ENCODE peak calls at places on chromosomes 13 and 19, in seven cellular contexts. D is tibial artery; J is mesendoderm; T is CD8-positive, alpha-beta memory T cell; C is right lobe of liver; Z is heart left ventricle; A is tibial nerve. M is an unnamed sample. For H3K27me3 and H3K4me1, the result is how much of the 10 kb centered on the place peaks cover.

GRCh38 chr13:34542321-34542720 is 399.7 kb upstream of the NBEA start:
- DNase-seq in C (no peak), D (no peak), T (no peak), Z (no peak), J (no peak), A (no peak), M (no peak)

GRCh38 chr13:19596960-19597361 is 35.6 kb upstream of the TPTE2 start:
- DNase-seq in T (no peak), C (no peak), J (no peak), Z (no peak), A (no peak), D (no peak), M (no peak)

GRCh38 chr13:105678072-105678471 is 857.4 kb downstream of the EFNB2 start:
- DNase-seq in A (no peak), D (no peak), T (no peak), C (no peak), J (no peak), Z (no peak), M (no peak)

GRCh38 chr13:91726666-91727065 is 328.2 kb downstream of the GPC5 start:
- DNase-seq in A (no peak), C (no peak), J (no peak), Z (no peak), T (no peak), D (no peak), M (no peak)

GRCh38 chr19:38375748-38376147 is 1.4 kb downstream of the PSMD8 start:
- DNase-seq in C (no peak), A (no peak), J (no peak), D (no peak), Z (peak), T (no peak), M (no peak)

GRCh38 chr19:55546822-55547614 is 1.7 kb upstream of the SBK3 start:
- DNase-seq in Z (peak), A (peak), C (peak), J (no peak), T (no peak), D (peak), M (no peak)

GRCh38 chr19:36972594-36972993 is 56.5 kb downstream of the ZNF568 start:
- DNase-seq in Z (no peak), D (peak), C (peak), T (no peak), A (no peak), J (peak), M (no peak)

GRCh38 chr19:54114340-54114826 is 1.1 kb downstream of the TFPT start:
- DNase-seq in C (no peak), T (peak), Z (peak), J (no peak), A (no peak), D (no peak), M (peak)

DNA sequence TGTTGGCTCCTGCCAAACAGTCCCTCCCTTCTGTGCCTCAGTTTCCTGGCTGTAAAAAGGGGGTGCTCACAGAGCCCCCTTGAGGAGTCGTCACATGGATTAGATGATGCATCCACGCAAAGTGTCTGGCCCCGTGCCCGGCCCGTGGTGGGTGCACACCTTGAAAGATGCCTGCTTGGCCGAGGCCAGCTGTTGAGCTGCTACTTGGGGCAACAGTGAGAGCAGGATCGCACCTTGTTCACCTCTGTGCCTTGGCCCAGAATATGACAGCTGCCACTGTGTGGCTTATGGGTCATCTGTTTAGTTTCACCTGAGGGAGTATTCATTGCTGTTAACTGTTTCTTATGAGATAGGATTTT is 17.7 kb downstream of the CRTC1 start:
- DNase-seq in C (no peak), D (no peak), Z (no peak), J (no peak), A (no peak), T (no peak), M (no peak)
- H3K27me3 ChIP-seq in C (under half), D (under half), Z (under half), J (under half), A (under half), T (under half), M (under half)

GRCh38 chr19:14770944-14771839 is 7.2 kb downstream of the ADGRE2 start:
- DNase-seq in Z (no peak), C (peak), T (no peak), A (no peak), D (no peak), J (no peak), M (no peak)

GRCh38 chr19:14774373-14774772 is 4.0 kb downstream of the ADGRE2 start:
- DNase-seq in T (no peak), J (no peak), A (no peak), Z (no peak), D (no peak), C (peak), M (no peak)

GRCh38 chr19:14772995-14773394 is 5.4 kb downstream of the ADGRE2 start:
- DNase-seq in C (no peak), J (no peak), A (no peak), D (no peak), T (no peak), Z (no peak), M (no peak)

GRCh38 chr19:14770136-14770535 is 8.2 kb downstream of the ADGRE2 start:
- DNase-seq in C (no peak), Z (no peak), T (no peak), A (no peak), J (no peak), D (no peak), M (no peak)

DNA sequence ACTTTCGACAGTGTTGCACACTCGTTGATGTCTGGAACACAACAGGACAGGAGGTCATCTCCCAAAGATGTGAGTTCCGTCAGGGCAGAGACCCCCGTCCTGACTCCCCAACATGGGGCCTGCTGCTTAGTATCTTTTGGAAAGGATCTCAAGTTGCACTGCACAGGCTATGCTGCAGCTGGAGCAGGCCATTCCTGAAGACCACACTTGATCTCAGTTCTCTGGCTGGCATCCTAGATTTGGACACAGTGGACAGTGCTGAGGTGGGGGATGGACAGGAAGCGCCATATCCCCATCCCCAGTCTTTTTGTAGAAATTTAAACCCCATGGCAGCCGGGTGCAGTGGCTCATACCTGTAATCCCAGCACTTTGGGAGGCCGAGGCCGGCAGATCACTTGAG is 5.9 kb downstream of the ADGRE2 start:
- DNase-seq in D (no peak), J (no peak), C (peak), Z (no peak), A (no peak), T (no peak), M (no peak)
- H3K4me1 ChIP-seq in D (under half), J (under half), C (under half), Z (under half), A (under half), T (under half), M (under half)

GRCh38 chr19:13833330-13834265 is 38.4 kb downstream of the ZSWIM4 start:
- DNase-seq in J (peak), T (peak), A (peak), D (peak), Z (peak), C (peak), M (peak)
- H3K4me3 ChIP-seq in J (peak), T (peak), A (no peak), D (peak), Z (peak), C (no peak), M (no peak)

DNA sequence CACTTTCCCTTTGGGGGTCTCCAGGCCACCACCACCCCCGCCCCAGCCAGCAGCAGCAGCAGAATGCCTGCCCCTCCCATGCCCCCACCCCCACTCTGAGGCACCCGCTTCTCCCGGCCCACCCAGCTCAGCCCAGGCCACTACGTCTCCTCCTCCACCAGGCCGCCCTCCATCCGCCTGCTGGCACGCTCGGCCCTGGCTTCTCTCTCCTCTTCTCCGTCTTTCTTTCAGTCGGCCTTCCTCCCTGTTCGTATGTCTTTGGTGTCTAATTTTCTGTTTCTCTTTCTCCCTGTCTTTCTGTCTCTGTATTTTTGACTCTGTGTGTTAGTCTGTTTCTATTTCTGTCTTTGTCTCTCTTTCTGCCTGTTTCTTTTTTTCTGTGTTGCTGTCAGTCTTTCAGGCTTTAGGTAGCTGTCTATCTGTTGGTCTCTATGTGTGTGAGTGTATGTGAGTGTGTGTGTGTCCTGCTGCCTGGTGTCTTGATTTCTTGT is at the start of gene LGI4:
- DNase-seq in T (no peak), Z (no peak), J (no peak), C (no peak), A (no peak), D (no peak), M (no peak)
- H3K27me3 ChIP-seq in T (under half), Z (under half), J (under half), C (under half), A (under half), D (under half), M (under half)

GRCh38 chr19:19464339-19465098 is 50.8 kb downstream of the TSSK6 start:
- DNase-seq in T (no peak), Z (no peak), D (no peak), C (no peak), J (peak), A (no peak), M (peak)
- H3K4me1 ChIP-seq in T (half or more), Z (half or more), D (half or more), C (under half), J (under half), A (under half), M (under half)

GRCh38 chr19:14435320-14436050 is 2.4 kb downstream of the PKN1 start:
- DNase-seq in T (no peak), C (no peak), Z (no peak), D (no peak), A (no peak), J (no peak), M (no peak)
- H3K4me3 ChIP-seq in T (no peak), C (no peak), Z (peak), D (peak), A (no peak), J (no peak), M (no peak)

DNA sequence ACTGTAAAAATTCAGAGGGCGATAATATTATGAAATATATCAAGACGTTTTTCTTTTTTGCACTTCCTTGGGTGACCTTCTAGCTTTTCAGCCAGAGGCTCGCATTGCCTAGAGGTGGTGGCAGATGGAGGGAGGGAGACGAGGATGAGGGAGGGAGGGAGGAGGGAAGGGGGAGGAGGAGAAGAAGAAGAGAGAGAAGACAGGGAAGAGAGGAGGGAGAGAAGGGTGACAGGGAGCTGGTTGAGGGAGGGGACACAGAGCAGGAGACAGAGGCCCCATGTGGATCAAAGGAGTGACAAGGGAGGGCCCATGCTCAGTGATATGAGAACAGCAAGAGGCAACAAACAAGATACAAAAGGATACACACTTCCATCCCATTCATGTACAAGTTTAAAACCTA is 8.0 kb upstream of the KCTD15 start:
- DNase-seq in C (no peak), Z (no peak), T (no peak), J (no peak), D (no peak), A (no peak), M (no peak)
- H3K27me3 ChIP-seq in C (under half), Z (under half), T (under half), J (under half), D (under half), A (under half), M (under half)

GRCh38 chr13:44762946-44763345 is 186.8 kb upstream of the TSC22D1 start:
- DNase-seq in T (no peak), C (no peak), D (no peak), Z (no peak), J (no peak), A (no peak), M (no peak)

GRCh38 chr13:44759723-44760360 is 183.7 kb upstream of the TSC22D1 start:
- DNase-seq in A (no peak), Z (no peak), T (no peak), D (no peak), J (no peak), C (no peak), M (no peak)

GRCh38 chr13:44758595-44759221 is 182.6 kb upstream of the TSC22D1 start:
- DNase-seq in Z (no peak), J (no peak), D (no peak), T (no peak), C (no peak), A (no peak), M (no peak)

GRCh38 chr13:44759222-44759721 is 183.1 kb upstream of the TSC22D1 start:
- DNase-seq in D (no peak), J (no peak), C (no peak), Z (no peak), A (no peak), T (no peak), M (no peak)

GRCh38 chr13:44760434-44760833 is 184.3 kb upstream of the TSC22D1 start:
- DNase-seq in C (no peak), Z (no peak), D (no peak), A (no peak), J (no peak), T (no peak), M (no peak)
- H3K4me1 ChIP-seq in C (under half), Z (under half), D (under half), A (under half), J (under half), T (under half), M (under half)